ENCODE peak calls at places on chromosomes 4 and X, in ten cellular contexts. N is endodermal cell, J is fibroblast of lung, M is heart right ventricle, U is right lobe of liver, K is upper lobe of right lung, V is psoas muscle, R is A549, O is colonic mucosa, E is uterus. F is an unnamed sample.

GRCh38 chr4:143411527-143412480 is 75.1 kb downstream of the GAB1 start:
- DNase-seq in N (no peak), J (peak; percentile 50), M (no peak), U (no peak), K (no peak), V (no peak), R (no peak), O (no peak), E (no peak), F (no peak)

GRCh38 chr4:1109332-1109731 is 4.0 kb downstream of the RNF212 start:
- DNase-seq in N (no peak), J (no peak), M (no peak), U (no peak), K (no peak), V (no peak), R (no peak), O (no peak), E (no peak), F (no peak)

GRCh38 chrX:3184176-3184930 is 143.1 kb downstream of the ARSF start:
- DNase-seq in N (no peak), J (peak; percentile 92), M (no peak), U (no peak), K (no peak), V (no peak), R (no peak), O (no peak), E (peak; percentile 23), F (no peak)

GRCh38 chrX:125005863-125006262 is 313.8 kb upstream of the TEX13C start:
- DNase-seq in N (peak; percentile 30), J (no peak), M (no peak), U (peak; percentile 7), K (no peak), V (no peak), R (no peak), O (no peak), E (no peak), F (no peak)

GRCh38 chr4:45063166-45063565 is 336.8 kb upstream of the GNPDA2 start:
- DNase-seq in N (no peak), J (no peak), M (no peak), U (no peak), K (no peak), V (no peak), R (no peak), O (no peak), E (peak; percentile 26), F (no peak)

GRCh38 chr4:30860983-30861382 is 140.8 kb downstream of the PCDH7 start:
- DNase-seq in N (no peak), J (no peak), M (no peak), U (no peak), K (no peak), V (no peak), R (no peak), O (no peak), E (no peak), F (no peak)

GRCh38 chr4:159048166-159048886 is 54.6 kb upstream of the RAPGEF2 start:
- DNase-seq in N (peak; percentile 71), J (peak; percentile 94), M (peak; percentile 75), U (peak; percentile 77), K (peak; percentile 81), V (peak; percentile 57), R (peak; percentile 21), O (peak; percentile 71), E (peak; percentile 56), F (peak; percentile 67)

GRCh38 chr4:60042941-60043340 is 1157.2 kb upstream of the ADGRL3 start:
- DNase-seq in N (no peak), J (no peak), M (no peak), U (no peak), K (no peak), V (no peak), R (no peak), O (no peak), E (no peak), F (no peak)

GRCh38 chrX:150465856-150466775 is 102.3 kb upstream of the MTM1 start:
- DNase-seq in N (no peak), J (no peak), M (no peak), U (no peak), K (no peak), V (no peak), R (no peak), O (no peak), E (no peak), F (no peak)

GRCh38 chr4:105714071-105714521 is 5.5 kb downstream of the GSTCD start:
- DNase-seq in N (no peak), J (peak; percentile 41), M (no peak), U (no peak), K (no peak), V (no peak), R (no peak), O (no peak), E (no peak), F (no peak)

GRCh38 chr4:105719214-105719613 is 10.6 kb downstream of the GSTCD start:
- DNase-seq in N (no peak), J (no peak), M (no peak), U (no peak), K (no peak), V (no peak), R (no peak), O (no peak), E (no peak), F (no peak)

GRCh38 chr4:105714932-105715331 is 6.3 kb downstream of the GSTCD start:
- DNase-seq in N (no peak), J (no peak), M (no peak), U (no peak), K (no peak), V (no peak), R (no peak), O (no peak), E (no peak), F (no peak)

GRCh38 chr4:105712766-105713165 is 4.2 kb downstream of the GSTCD start:
- DNase-seq in N (no peak), J (no peak), M (no peak), U (no peak), K (no peak), V (no peak), R (no peak), O (no peak), E (no peak), F (no peak)

DNA sequence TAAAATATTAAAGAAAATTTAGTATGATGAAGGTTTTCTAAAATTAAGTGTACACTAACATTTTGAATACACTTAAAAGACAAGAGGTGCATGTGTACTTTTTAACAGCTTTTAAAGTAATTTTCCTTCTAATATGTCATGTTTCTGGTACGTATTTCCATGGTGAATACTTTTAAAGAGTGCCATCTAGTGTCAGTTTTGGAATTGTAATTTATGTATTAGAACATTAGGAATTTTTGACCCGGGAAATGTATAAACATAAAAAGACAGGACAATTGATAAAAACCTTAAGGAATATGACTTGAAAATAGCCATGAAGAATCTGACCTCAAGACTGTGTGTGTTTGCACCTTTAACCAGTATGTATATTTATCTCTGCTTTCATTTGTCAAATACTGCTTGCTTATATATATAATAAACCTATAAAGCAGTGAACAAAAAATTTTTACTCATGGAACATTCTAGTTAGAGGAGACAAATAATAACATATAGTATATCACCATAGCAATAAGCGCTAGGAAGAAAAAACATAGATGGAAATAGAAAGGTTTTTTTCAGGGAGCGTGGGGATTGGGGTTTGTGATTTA is 7.2 kb downstream of the GSTCD start:
- DNase-seq in N (no peak), J (peak; percentile 27), M (no peak), U (no peak), K (no peak), V (no peak), R (peak; percentile 18), O (no peak), E (no peak), F (no peak)
- TF ChIP-seq CTCF in N (peak; percentile 64), J (no peak), M (peak; percentile 50), U (peak; percentile 58), K (peak; percentile 61), V (peak; percentile 63), R (peak; percentile 47), O (peak; percentile 38), E (peak; percentile 30), F (peak; percentile 84)

DNA sequence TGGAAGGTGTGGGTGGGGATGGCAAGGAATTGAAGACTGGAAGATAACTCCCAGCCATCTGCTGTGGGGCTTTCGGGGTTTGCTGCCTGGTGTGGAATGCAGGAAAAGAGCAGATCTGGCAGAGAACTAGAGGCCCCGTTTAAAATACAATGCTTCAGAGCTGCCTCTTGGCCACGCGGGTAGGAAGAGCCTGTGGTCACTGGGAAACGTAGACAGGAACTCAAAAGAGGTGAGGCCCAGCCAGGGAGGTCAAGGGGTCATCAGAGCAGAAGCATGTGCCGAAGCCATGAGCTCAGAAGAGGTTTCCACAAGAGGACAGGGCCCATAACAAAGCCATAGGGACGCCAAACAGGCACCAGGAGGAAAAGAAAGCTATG is 14.5 kb upstream of the STS start:
- DNase-seq in N (peak; percentile 48), J (peak; percentile 59), M (peak; percentile 42), U (peak; percentile 42), K (no peak), V (no peak), R (no peak), O (no peak), E (peak; percentile 24), F (no peak)
- H3K27ac ChIP-seq in N (peak overlapping the region; percentile 49), J (peak overlapping the region; percentile 27), M (peak overlapping the region; percentile 12), U (no peak overlapping the region), K (peak overlapping the region; percentile 58), V (peak overlapping the region; percentile 60), R (peak overlapping the region; percentile 7), O (peak overlapping the region; percentile 77), E (peak overlapping the region; percentile 24), F (peak overlapping the region; percentile 65)

DNA sequence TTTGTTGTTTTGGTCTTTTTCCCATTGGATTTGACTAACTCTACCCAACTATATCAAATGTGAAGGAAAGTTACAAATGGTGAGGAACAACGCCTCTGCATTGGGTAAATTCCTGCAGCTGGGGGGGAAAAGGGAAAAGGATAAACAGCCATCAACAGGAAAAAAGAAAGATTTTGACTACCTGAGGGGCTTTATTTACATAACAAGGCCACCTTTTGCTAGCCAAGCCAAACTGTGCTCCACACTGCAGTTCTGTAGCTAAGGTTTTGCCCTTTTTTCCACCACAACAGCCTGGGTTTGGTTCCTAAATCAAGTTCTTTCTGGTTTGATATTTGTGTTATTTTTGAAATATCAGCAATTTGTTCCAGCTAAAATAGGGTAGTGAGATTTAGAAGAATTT is 40.8 kb downstream of the RHOXF2B start:
- DNase-seq in N (peak; percentile 48), J (no peak), M (no peak), U (no peak), K (no peak), V (no peak), R (no peak), O (no peak), E (no peak), F (no peak)
- H3K4me1 ChIP-seq in N (no peaks in the 10 kb centered on the region), J (no peaks in the 10 kb centered on the region), M (no peaks in the 10 kb centered on the region), U (no peaks in the 10 kb centered on the region), K (no peaks in the 10 kb centered on the region), V (no peaks in the 10 kb centered on the region), R (no peaks in the 10 kb centered on the region), O (no peaks in the 10 kb centered on the region), E (no peaks in the 10 kb centered on the region), F (no peaks in the 10 kb centered on the region)

GRCh38 chr4:152369903-152370296 is 166.0 kb downstream of the FBXW7 start:
- DNase-seq in N (no peak), J (no peak), M (no peak), U (no peak), K (no peak), V (no peak), R (no peak), O (no peak), E (no peak), F (no peak)
- TF ChIP-seq CTCF in N (peak; percentile 51), J (no peak), M (peak; percentile 23), U (peak; percentile 28), K (peak; percentile 33), V (peak; percentile 36), R (peak; percentile 24), O (no peak), E (no peak), F (peak; percentile 48)

F was measured in RWPE2.